ENCODE peak calls at places on chromosomes 6 and 20, in seven cellular contexts. D is lower lobe of right lung; M is activated naive CD4-positive, alpha-beta T cell treated with anti-CD3 and anti-CD28 coated beads, Interleukin-2, amount 50 U/mL, for 72 hours; O is gastroesophageal sphincter; F is stimulated activated naive CD8-positive, alpha-beta T cell treated with anti-CD3 and anti-CD28 coated beads, Interleukin-15, amount 100 ng/mL, for 72 hours; U is A549; X is heart left ventricle. T is an unnamed sample.

GRCh38 chr20:53427951-53428350 is 165.7 kb downstream of the ZNF217 start:
- ATAC-seq in D (no peak), M (no peak), O (no peak), F (no peak), U (no peak), X (no peak), T (no peak)

GRCh38 chr6:87618531-87618930 is 28.6 kb downstream of the ORC3 start:
- ATAC-seq in D (no peak), M (no peak), O (no peak), F (no peak), U (no peak), X (no peak), T (no peak)

GRCh38 chr20:8020314-8021079 is 936 bp upstream of the TMX4 start:
- ATAC-seq in D (no peak), M (no peak), O (no peak), F (no peak), U (no peak), X (no peak), T (no peak)

GRCh38 chr6:163750436-163751031 is 336.0 kb downstream of the QKI start:
- ATAC-seq in D (peak), M (peak), O (no peak), F (peak), U (no peak), X (no peak), T (no peak)

GRCh38 chr20:48002517-48002970 is 217.3 kb upstream of the SULF2 start:
- ATAC-seq in D (no peak), M (no peak), O (no peak), F (no peak), U (no peak), X (no peak), T (no peak)

GRCh38 chr6:34246249-34246562 is 2.6 kb downstream of the SMIM29 start:
- ATAC-seq in D (no peak), M (no peak), O (no peak), F (no peak), U (no peak), X (no peak), T (no peak)

GRCh38 chr20:38840894-38841470 is 35.5 kb downstream of the PPP1R16B start:
- ATAC-seq in D (peak), M (no peak), O (no peak), F (no peak), U (no peak), X (no peak), T (no peak)

GRCh38 chr6:15616266-15616665 is 46.6 kb downstream of the DTNBP1 start:
- ATAC-seq in D (no peak), M (no peak), O (no peak), F (no peak), U (no peak), X (no peak), T (no peak)

GRCh38 chr20:62488470-62488869 is 12.7 kb upstream of the GATA5 start:
- ATAC-seq in D (no peak), M (no peak), O (no peak), F (no peak), U (no peak), X (no peak), T (no peak)

GRCh38 chr20:40287683-40288082 is 401.4 kb downstream of the MAFB start:
- ATAC-seq in D (no peak), M (no peak), O (no peak), F (no peak), U (no peak), X (no peak), T (no peak)

GRCh38 chr6:112923940-112924587 is 576.9 kb downstream of the RFPL4B start:
- ATAC-seq in D (no peak), M (no peak), O (no peak), F (no peak), U (no peak), X (no peak), T (no peak)

GRCh38 chr20:25389381-25389857 is 1.2 kb downstream of the ABHD12 start:
- ATAC-seq in D (peak), M (no peak), O (no peak), F (no peak), U (peak), X (no peak), T (no peak)

GRCh38 chr6:15499591-15499990 is 163.2 kb downstream of the DTNBP1 start:
- ATAC-seq in D (no peak), M (no peak), O (no peak), F (no peak), U (no peak), X (no peak), T (no peak)

GRCh38 chr6:130377371-130377770 is 11.6 kb downstream of the TMEM200A start:
- ATAC-seq in D (no peak), M (no peak), O (no peak), F (no peak), U (no peak), X (no peak), T (no peak)

GRCh38 chr6:28776269-28777146 is 147.3 kb downstream of the TRIM27 start:
- ATAC-seq in D (peak), M (no peak), O (no peak), F (no peak), U (no peak), X (no peak), T (no peak)

GRCh38 chr20:31862506-31862905 is 7.8 kb downstream of the DUSP15 start:
- ATAC-seq in D (no peak), M (no peak), O (no peak), F (no peak), U (no peak), X (no peak), T (no peak)

GRCh38 chr6:4364172-4364571 is 228.8 kb upstream of the ECI2 start:
- ATAC-seq in D (no peak), M (peak), O (no peak), F (no peak), U (no peak), X (no peak), T (peak)

GRCh38 chr6:41396335-41396734 is 60.9 kb downstream of the NCR2 start:
- ATAC-seq in D (no peak), M (no peak), O (no peak), F (no peak), U (no peak), X (no peak), T (no peak)

GRCh38 chr20:11880694-11881093 is 37.0 kb upstream of the BTBD3 start:
- ATAC-seq in D (no peak), M (no peak), O (no peak), F (no peak), U (no peak), X (no peak), T (no peak)